ENCODE peak calls at places on chromosomes 1 and 21, in ten cellular contexts. A is heart left ventricle, R is Peyer's patch, W is transverse colon, Z is adrenal gland, C is IMR-90, K is suprapubic skin, J is tibial artery, G is pancreas, N is hepatocyte. S is an unnamed sample.

GRCh38 chr1:183223467-183223866 is 37.4 kb downstream of the LAMC2 start:
- DNase-seq in A (no peak), R (no peak), W (no peak), Z (no peak), C (peak), K (no peak), J (no peak), G (no peak), N (no peak), S (no peak)

GRCh38 chr1:85047472-85048295 is 616 bp downstream of the MCOLN3 start:
- DNase-seq in A (no peak), R (peak), W (peak), Z (peak), C (no peak), K (no peak), J (no peak), G (peak), N (peak), S (peak)

GRCh38 chr1:167247754-167248153 is 27.1 kb downstream of the POU2F1 start:
- DNase-seq in A (no peak), R (no peak), W (no peak), Z (no peak), C (no peak), K (no peak), J (no peak), G (no peak), N (no peak), S (no peak)

GRCh38 chr1:41483960-41484844 is at the start of gene EDN2:
- DNase-seq in A (peak), R (peak), W (peak), Z (peak), C (no peak), K (no peak), J (no peak), G (peak), N (no peak), S (peak)

GRCh38 chr1:24413350-24414163 is at the start of gene STPG1:
- DNase-seq in A (peak), R (peak), W (peak), Z (peak), C (peak), K (peak), J (peak), G (peak), N (peak), S (peak)

GRCh38 chr1:234781241-234782056 is 171.5 kb upstream of the IRF2BP2 start:
- DNase-seq in A (no peak), R (peak), W (peak), Z (no peak), C (peak), K (no peak), J (no peak), G (no peak), N (peak), S (no peak)

GRCh38 chr1:38270241-38270871 is 223.8 kb upstream of the POU3F1 start:
- DNase-seq in A (no peak), R (peak), W (no peak), Z (no peak), C (no peak), K (no peak), J (no peak), G (no peak), N (no peak), S (no peak)

GRCh38 chr1:170670751-170671628 is 7.1 kb downstream of the PRRX1 start:
- DNase-seq in A (peak), R (no peak), W (peak), Z (no peak), C (peak), K (no peak), J (peak), G (peak), N (peak), S (no peak)

GRCh38 chr1:207797229-207797973 is 45.5 kb downstream of the CD46 start:
- DNase-seq in A (peak), R (peak), W (peak), Z (peak), C (peak), K (peak), J (peak), G (peak), N (peak), S (peak)

GRCh38 chr1:235888119-235888643 is 21.5 kb upstream of the LYST start:
- DNase-seq in A (no peak), R (no peak), W (no peak), Z (no peak), C (no peak), K (no peak), J (no peak), G (no peak), N (no peak), S (no peak)

GRCh38 chr1:156898971-156899657 is 5.6 kb downstream of the PEAR1 start:
- DNase-seq in A (no peak), R (no peak), W (no peak), Z (no peak), C (no peak), K (no peak), J (no peak), G (no peak), N (no peak), S (no peak)

GRCh38 chr1:156896490-156897033 is 3.0 kb downstream of the PEAR1 start:
- DNase-seq in A (no peak), R (no peak), W (no peak), Z (no peak), C (peak), K (no peak), J (peak), G (no peak), N (peak), S (peak)

GRCh38 chr1:156897078-156897825 is 3.7 kb downstream of the PEAR1 start:
- DNase-seq in A (no peak), R (no peak), W (no peak), Z (no peak), C (peak), K (no peak), J (peak), G (no peak), N (no peak), S (peak)

GRCh38 chr1:156900019-156900718 is 6.7 kb downstream of the PEAR1 start:
- DNase-seq in A (no peak), R (no peak), W (no peak), Z (no peak), C (peak), K (no peak), J (no peak), G (no peak), N (no peak), S (no peak)

GRCh38 chr1:156898151-156898550 is 4.6 kb downstream of the PEAR1 start:
- DNase-seq in A (peak), R (no peak), W (no peak), Z (peak), C (peak), K (no peak), J (peak), G (no peak), N (peak), S (peak)
- H3K27ac ChIP-seq in A (peak), R (peak), W (peak), Z (peak), C (peak), K (peak), J (peak), G (no peak), N (peak), S (peak)

DNA sequence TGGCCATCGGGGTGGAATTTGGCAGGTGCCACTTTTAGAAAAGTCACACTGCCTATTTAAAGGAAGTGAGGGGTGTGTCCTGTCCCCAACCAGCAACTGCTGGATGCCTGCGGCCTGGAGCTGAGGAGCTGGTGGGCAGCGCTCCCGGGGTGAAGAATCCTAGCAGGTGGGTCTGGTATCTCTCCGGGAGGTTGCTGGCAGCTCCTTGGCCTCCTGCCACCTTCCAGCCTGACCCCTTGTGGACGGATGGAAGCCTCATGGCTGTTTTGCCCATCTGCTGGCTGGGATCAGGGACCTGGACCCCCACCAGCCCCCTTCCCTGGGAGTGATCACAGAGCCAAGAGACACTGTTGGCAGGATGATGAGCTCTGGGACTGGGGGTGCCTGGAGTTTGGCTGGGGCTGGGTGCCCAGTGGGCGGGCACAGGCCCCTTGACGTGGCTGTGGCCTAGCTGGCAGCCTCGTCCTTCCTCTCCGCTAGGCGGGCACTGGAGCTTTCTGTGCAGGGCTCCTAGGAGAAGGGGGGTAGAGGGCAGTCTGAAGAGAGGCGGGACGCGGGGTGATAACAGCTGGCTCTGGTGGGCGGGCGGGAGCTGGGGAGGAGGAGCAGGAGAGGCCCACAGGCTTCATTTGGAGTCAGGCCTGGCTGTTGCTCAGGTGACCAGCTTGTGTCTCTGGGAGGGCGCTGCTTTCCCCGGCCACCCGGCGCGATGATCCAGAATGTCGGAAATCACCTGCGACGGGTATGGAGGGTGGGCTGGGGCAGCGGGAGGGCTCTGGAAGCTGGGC is at the start of gene ACOT11:
- DNase-seq in A (peak), R (peak), W (peak), Z (peak), C (peak), K (peak), J (peak), G (peak), N (peak), S (no peak)
- TF ChIP-seq CTCF in A (peak), R (no peak), W (peak), Z (peak), C (peak), K (no peak), J (peak), G (peak), N (peak), S (no peak)

DNA sequence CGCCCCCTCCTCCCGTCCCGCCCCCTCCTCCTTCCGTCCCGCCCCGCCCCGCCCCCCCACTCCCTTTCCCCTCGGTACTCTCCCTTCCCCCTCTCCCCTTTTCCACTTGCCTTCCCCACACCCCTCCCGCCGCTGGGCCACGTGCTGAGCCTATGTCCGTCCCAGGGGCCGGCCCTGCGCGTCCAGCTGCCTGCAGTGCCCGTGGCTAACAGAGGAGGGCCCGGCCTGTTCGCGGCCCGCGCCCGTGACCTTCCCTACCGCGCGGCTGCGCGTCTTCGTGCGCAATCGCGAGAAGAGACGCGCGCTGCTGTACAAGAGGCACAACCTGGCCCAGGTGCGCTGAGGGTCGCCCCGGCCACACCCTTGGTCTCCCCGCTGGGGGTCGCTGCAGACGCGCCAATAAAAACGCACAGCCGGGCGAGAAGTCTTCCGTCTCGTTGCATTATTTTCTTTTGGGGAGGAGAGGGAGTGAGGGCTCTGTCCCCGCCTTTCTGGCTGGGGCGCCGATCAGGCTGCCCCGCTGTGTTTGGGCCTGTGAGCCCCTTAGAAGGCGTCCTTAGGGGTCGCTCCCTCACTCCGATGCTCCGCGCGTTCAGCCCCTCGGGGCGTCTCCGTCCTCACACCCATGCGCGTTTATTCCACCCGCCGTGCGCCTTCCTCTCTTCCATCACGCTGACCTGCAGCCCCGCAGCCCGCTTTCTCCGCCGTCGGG is 28.0 kb downstream of the TRIM11 start:
- DNase-seq in A (peak), R (peak), W (peak), Z (peak), C (peak), K (no peak), J (peak), G (peak), N (peak), S (peak)
- H3K27ac ChIP-seq in A (peak), R (peak), W (peak), Z (peak), C (peak), K (peak), J (peak), G (no peak), N (peak), S (peak)

DNA sequence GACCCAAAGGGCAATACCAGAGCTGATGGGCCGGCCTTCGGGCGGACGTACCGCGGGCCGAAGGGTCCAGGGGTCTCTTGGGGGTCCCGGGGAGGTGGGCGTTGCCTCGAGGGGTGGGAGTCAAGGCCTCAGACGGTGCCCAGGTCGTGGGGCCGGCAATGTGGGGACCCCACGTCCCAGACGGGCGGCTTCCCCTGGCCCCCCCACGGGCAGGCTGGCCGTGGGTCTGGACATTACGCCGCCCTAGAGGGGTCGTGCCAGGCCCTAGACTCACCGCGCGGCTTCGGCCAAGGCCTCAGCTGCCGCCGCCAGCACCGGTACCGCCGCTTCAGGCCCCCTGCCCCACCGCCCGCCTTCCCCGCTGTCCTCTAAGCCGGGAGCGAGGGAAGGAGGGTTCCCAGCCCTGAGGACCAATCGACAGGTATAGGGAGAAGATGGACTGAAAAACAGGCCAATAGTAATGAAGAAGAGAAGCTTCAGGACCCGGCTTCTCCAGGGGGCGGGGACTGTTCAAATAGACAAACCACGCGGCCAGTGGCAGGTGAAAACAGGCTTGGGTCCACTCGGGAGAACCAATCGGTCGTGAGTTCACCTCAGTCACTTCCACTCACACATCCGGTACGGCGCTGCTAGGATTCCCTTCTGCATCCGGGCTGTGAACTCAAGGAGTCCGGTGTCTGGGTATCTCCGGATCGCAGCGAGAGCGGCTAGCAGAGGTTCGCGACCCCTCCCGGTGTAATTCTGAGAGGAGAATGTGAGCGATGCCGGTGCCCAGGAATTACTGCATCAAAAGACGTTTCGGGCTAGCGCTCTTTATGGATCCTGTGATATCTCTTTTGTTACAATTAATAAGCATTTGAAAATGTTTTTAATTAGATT is at the start of gene MTOR:
- DNase-seq in A (peak), R (peak), W (peak), Z (peak), C (peak), K (peak), J (peak), G (peak), N (peak), S (peak)
- TF ChIP-seq CTCF in A (no peak), R (no peak), W (no peak), Z (peak), C (peak), K (no peak), J (no peak), G (no peak), N (peak), S (peak)

GRCh38 chr21:45636921-45637646 is 6.4 kb upstream of the PCBP3 start:
- DNase-seq in A (no peak), R (no peak), W (no peak), Z (no peak), C (no peak), K (no peak), J (no peak), G (no peak), N (no peak), S (no peak)
- H3K27ac ChIP-seq in A (no peak), R (no peak), W (no peak), Z (no peak), C (no peak), K (no peak), J (no peak), G (no peak), N (no peak), S (no peak)

GRCh38 chr1:63920154-63921117 is 146.6 kb downstream of the ROR1 start:
- DNase-seq in A (no peak), R (no peak), W (no peak), Z (no peak), C (peak), K (no peak), J (no peak), G (no peak), N (peak), S (peak)
- TF ChIP-seq CTCF in A (peak), R (no peak), W (no peak), Z (peak), C (peak), K (no peak), J (no peak), G (no peak), N (peak), S (no peak)

DNA sequence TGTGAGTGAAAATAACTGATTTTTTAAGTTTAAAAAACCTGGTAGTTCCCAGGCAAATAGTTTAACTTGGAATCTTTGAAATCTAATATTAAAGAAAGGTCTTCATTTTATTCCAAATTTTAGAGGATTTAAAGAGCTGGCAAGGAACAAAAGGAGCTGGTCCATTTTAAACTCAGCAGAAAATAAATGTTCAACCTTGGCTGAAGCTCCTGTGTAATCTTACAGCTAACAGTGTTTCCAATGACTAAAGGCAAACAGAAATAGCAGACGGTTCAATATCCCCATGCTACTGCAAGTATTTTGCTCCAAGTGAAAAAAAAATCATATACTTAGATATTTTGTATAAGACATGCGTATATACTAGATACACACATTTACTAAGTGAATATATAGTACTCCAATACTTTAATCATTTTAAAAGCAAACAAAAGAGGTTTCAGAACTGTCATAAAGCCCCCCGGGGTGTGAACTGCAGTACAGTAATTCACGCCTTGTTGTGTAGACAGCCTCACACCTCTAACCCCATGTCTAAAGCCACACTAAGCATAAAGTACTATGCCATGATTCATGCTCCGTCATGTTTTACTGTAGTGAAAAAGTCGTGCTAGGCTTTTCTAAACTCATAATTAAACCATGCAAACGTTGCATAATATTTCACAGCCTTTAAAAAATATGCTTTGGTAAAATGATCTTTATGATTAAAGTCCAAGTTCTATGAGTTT is 132.2 kb downstream of the CLIC6 start:
- DNase-seq in A (no peak), R (no peak), W (no peak), Z (no peak), C (peak), K (no peak), J (no peak), G (no peak), N (peak), S (peak)
- H3K27ac ChIP-seq in A (no peak), R (no peak), W (no peak), Z (no peak), C (no peak), K (no peak), J (no peak), G (no peak), N (peak), S (peak)

GRCh38 chr1:227002531-227003049 is 62.5 kb downstream of the COQ8A start:
- DNase-seq in A (no peak), R (no peak), W (no peak), Z (no peak), C (no peak), K (no peak), J (no peak), G (no peak), N (no peak), S (no peak)
- TF ChIP-seq CTCF in A (no peak), R (no peak), W (no peak), Z (no peak), C (no peak), K (no peak), J (no peak), G (no peak), N (no peak), S (no peak)

S was measured in RWPE1.